ENCODE peak calls at places on chromosome 7, in five cellular contexts. One of them, this sample, is unnamed.

GRCh38 chr7:129298268-129298893 is 73.6 kb downstream of the AHCYL2 start:
- DNase-seq in progenitor cell of endocrine pancreas: no peak
- DNase-seq in Kasumi-1: peak
- DNase-seq in PC-9: peak
- DNase-seq in stimulated activated CD4-positive, alpha-beta T cell treated with anti-CD3 and anti-CD28 coated beads, TNF-alpha, amount 100 ng/mL, for 1 hour: peak
- DNase-seq in this sample: peak

GRCh38 chr7:12898004-12898403 is 210.6 kb downstream of the ARL4A start:
- DNase-seq in progenitor cell of endocrine pancreas: no peak
- DNase-seq in stimulated activated CD4-positive, alpha-beta T cell treated with anti-CD3 and anti-CD28 coated beads, TNF-alpha, amount 100 ng/mL, for 1 hour: no peak
- DNase-seq in PC-9: no peak
- DNase-seq in Kasumi-1: no peak
- DNase-seq in this sample: no peak

GRCh38 chr7:139431010-139431409 is 52.5 kb downstream of the KLRG2 start:
- DNase-seq in PC-9: peak
- DNase-seq in progenitor cell of endocrine pancreas: no peak
- DNase-seq in Kasumi-1: no peak
- DNase-seq in stimulated activated CD4-positive, alpha-beta T cell treated with anti-CD3 and anti-CD28 coated beads, TNF-alpha, amount 100 ng/mL, for 1 hour: no peak
- DNase-seq in this sample: peak

GRCh38 chr7:65946895-65947294 is 35.1 kb downstream of the GUSB start:
- DNase-seq in Kasumi-1: no peak
- DNase-seq in stimulated activated CD4-positive, alpha-beta T cell treated with anti-CD3 and anti-CD28 coated beads, TNF-alpha, amount 100 ng/mL, for 1 hour: no peak
- DNase-seq in PC-9: peak
- DNase-seq in progenitor cell of endocrine pancreas: no peak
- DNase-seq in this sample: no peak

GRCh38 chr7:4694653-4695335 is 12.7 kb downstream of the FOXK1 start:
- DNase-seq in stimulated activated CD4-positive, alpha-beta T cell treated with anti-CD3 and anti-CD28 coated beads, TNF-alpha, amount 100 ng/mL, for 1 hour: no peak
- DNase-seq in progenitor cell of endocrine pancreas: no peak
- DNase-seq in PC-9: no peak
- DNase-seq in Kasumi-1: no peak
- DNase-seq in this sample: no peak

GRCh38 chr7:53350241-53350640 is 314.8 kb downstream of the POM121L12 start:
- DNase-seq in progenitor cell of endocrine pancreas: peak
- DNase-seq in PC-9: peak
- DNase-seq in stimulated activated CD4-positive, alpha-beta T cell treated with anti-CD3 and anti-CD28 coated beads, TNF-alpha, amount 100 ng/mL, for 1 hour: no peak
- DNase-seq in Kasumi-1: peak
- DNase-seq in this sample: peak

GRCh38 chr7:15914611-15915010 is 228.1 kb upstream of the MEOX2 start:
- DNase-seq in progenitor cell of endocrine pancreas: no peak
- DNase-seq in PC-9: no peak
- DNase-seq in stimulated activated CD4-positive, alpha-beta T cell treated with anti-CD3 and anti-CD28 coated beads, TNF-alpha, amount 100 ng/mL, for 1 hour: no peak
- DNase-seq in Kasumi-1: no peak
- DNase-seq in this sample: no peak

GRCh38 chr7:26376208-26376917 is 84.7 kb downstream of the SNX10 start:
- DNase-seq in PC-9: peak
- DNase-seq in stimulated activated CD4-positive, alpha-beta T cell treated with anti-CD3 and anti-CD28 coated beads, TNF-alpha, amount 100 ng/mL, for 1 hour: peak
- DNase-seq in Kasumi-1: peak
- DNase-seq in progenitor cell of endocrine pancreas: peak
- DNase-seq in this sample: peak

GRCh38 chr7:131604841-131605279 is 48.4 kb upstream of the PODXL start:
- DNase-seq in stimulated activated CD4-positive, alpha-beta T cell treated with anti-CD3 and anti-CD28 coated beads, TNF-alpha, amount 100 ng/mL, for 1 hour: no peak
- DNase-seq in progenitor cell of endocrine pancreas: no peak
- DNase-seq in Kasumi-1: no peak
- DNase-seq in PC-9: peak
- DNase-seq in this sample: no peak

GRCh38 chr7:140247564-140247963 is 70.8 kb upstream of the KDM7A start:
- DNase-seq in progenitor cell of endocrine pancreas: no peak
- DNase-seq in Kasumi-1: no peak
- DNase-seq in PC-9: no peak
- DNase-seq in stimulated activated CD4-positive, alpha-beta T cell treated with anti-CD3 and anti-CD28 coated beads, TNF-alpha, amount 100 ng/mL, for 1 hour: no peak
- DNase-seq in this sample: no peak

This sample was measured in mesothelial cell of epicardium.